ENCODE peak calls at places on chromosomes 16 and 17, in eight cellular contexts. S is neural crest cell; O is HFF-Myc; M is prostate gland; D is K562; E is T-cell; L is pulmonary artery endothelial cell; I is stimulated activated CD8-positive, alpha-beta memory T cell treated with anti-CD3 and anti-CD28 coated beads, Interleukin-2, amount 100 ng/mL, for 1 hour. P is an unnamed sample.

GRCh38 chr16:65837431-65837986 is 529.0 kb upstream of the CDH5 start:
- DNase-seq in S (no peak), O (no peak), M (no peak), D (no peak), E (no peak), L (no peak), I (no peak), P (no peak)

GRCh38 chr17:50114849-50115357 is 15.1 kb downstream of the SAMD14 start:
- DNase-seq in S (peak; percentile 36), O (no peak), M (no peak), D (peak; percentile 76), E (no peak), L (peak; percentile 43), I (no peak), P (peak; percentile 13)

GRCh38 chr17:50208611-50209061 is 7.2 kb upstream of the COL1A1 start:
- DNase-seq in S (no peak), O (no peak), M (no peak), D (peak; percentile 96), E (no peak), L (no peak), I (no peak), P (no peak)

GRCh38 chr17:57466042-57466471 is 209.7 kb downstream of the MSI2 start:
- DNase-seq in S (no peak), O (no peak), M (no peak), D (no peak), E (no peak), L (no peak), I (no peak), P (no peak)

GRCh38 chr16:1188781-1189189 is 35.9 kb downstream of the CACNA1H start:
- DNase-seq in S (peak; percentile 72), O (no peak), M (peak; percentile 32), D (peak; percentile 72), E (peak; percentile 14), L (no peak), I (no peak), P (no peak)

GRCh38 chr17:38730526-38731379 is 612 bp downstream of the CISD3 start:
- DNase-seq in S (no peak), O (no peak), M (no peak), D (peak; percentile 46), E (no peak), L (no peak), I (no peak), P (peak; percentile 23)

GRCh38 chr16:9122342-9122741 is 30.9 kb downstream of the HAPSTR1 start:
- DNase-seq in S (no peak), O (no peak), M (no peak), D (no peak), E (no peak), L (no peak), I (no peak), P (no peak)

GRCh38 chr17:69434164-69434579 is 19.7 kb downstream of the MAP2K6 start:
- DNase-seq in S (no peak), O (no peak), M (no peak), D (no peak), E (no peak), L (peak; percentile 57), I (no peak), P (no peak)

GRCh38 chr16:9090101-9090959 is 1.1 kb upstream of the HAPSTR1 start:
- DNase-seq in S (peak; percentile 25), O (no peak), M (peak; percentile 27), D (peak; percentile 58), E (peak; percentile 3), L (no peak), I (no peak), P (no peak)

GRCh38 chr17:7370853-7371252 is 10.0 kb upstream of the TNK1 start:
- DNase-seq in S (no peak), O (no peak), M (no peak), D (no peak), E (no peak), L (no peak), I (no peak), P (no peak)

GRCh38 chr17:21271767-21272166 is 12.7 kb upstream of the MAP2K3 start:
- DNase-seq in S (no peak), O (no peak), M (no peak), D (peak; percentile 48), E (no peak), L (no peak), I (no peak), P (no peak)

GRCh38 chr16:81836279-81837054 is 57.4 kb downstream of the PLCG2 start:
- DNase-seq in S (no peak), O (no peak), M (no peak), D (no peak), E (no peak), L (no peak), I (no peak), P (no peak)

GRCh38 chr16:85425061-85425662 is 188.0 kb upstream of the GSE1 start:
- DNase-seq in S (no peak), O (no peak), M (no peak), D (no peak), E (no peak), L (no peak), I (no peak), P (no peak)

GRCh38 chr17:36892112-36892838 is 45.0 kb upstream of the LHX1 start:
- DNase-seq in S (no peak), O (no peak), M (no peak), D (no peak), E (no peak), L (no peak), I (no peak), P (no peak)

GRCh38 chr17:30958187-30958586 is 12.7 kb upstream of the RNF135 start:
- DNase-seq in S (no peak), O (no peak), M (no peak), D (no peak), E (no peak), L (no peak), I (no peak), P (peak; percentile 26)

GRCh38 chr17:35879748-35880654 is at the start of gene CCL5:
- DNase-seq in S (no peak), O (no peak), M (no peak), D (peak; percentile 63), E (peak; percentile 24), L (no peak), I (peak; percentile 58), P (peak; percentile 68)

GRCh38 chr16:49959552-49960277 is 65.3 kb upstream of the CNEP1R1 start:
- DNase-seq in S (no peak), O (no peak), M (no peak), D (no peak), E (no peak), L (no peak), I (no peak), P (no peak)

GRCh38 chr17:41799366-41799765 is 12.4 kb downstream of the P3H4 start:
- DNase-seq in S (no peak), O (no peak), M (no peak), D (no peak), E (no peak), L (no peak), I (no peak), P (no peak)

GRCh38 chr16:64094170-64094960 is 1027.5 kb downstream of the CDH11 start:
- DNase-seq in S (no peak), O (no peak), M (no peak), D (no peak), E (no peak), L (no peak), I (no peak), P (no peak)

GRCh38 chr16:25093208-25094061 is 18.1 kb upstream of the LCMT1 start:
- DNase-seq in S (no peak), O (no peak), M (no peak), D (no peak), E (no peak), L (no peak), I (no peak), P (peak; percentile 91)

GRCh38 chr16:50300942-50301625 is 34.7 kb downstream of the ADCY7 start:
- DNase-seq in S (no peak), O (no peak), M (no peak), D (no peak), E (no peak), L (no peak), I (no peak), P (no peak)

GRCh38 chr17:61352408-61352770 is 47.3 kb upstream of the TBX2 start:
- DNase-seq in S (no peak), O (no peak), M (no peak), D (no peak), E (no peak), L (peak; percentile 63), I (no peak), P (no peak)

GRCh38 chr16:63037761-63038562 is 1001.7 kb upstream of the CDH8 start:
- DNase-seq in S (no peak), O (no peak), M (no peak), D (no peak), E (no peak), L (no peak), I (no peak), P (no peak)

GRCh38 chr17:7292729-7293128 is 1.7 kb downstream of the YBX2 start:
- DNase-seq in S (no peak), O (no peak), M (no peak), D (no peak), E (no peak), L (no peak), I (no peak), P (no peak)

GRCh38 chr17:51015145-51015558 is 105.5 kb downstream of the SPAG9 start:
- DNase-seq in S (no peak), O (peak; percentile 55), M (no peak), D (no peak), E (no peak), L (no peak), I (no peak), P (no peak)

GRCh38 chr17:4485676-4486646 is 12.7 kb upstream of the SPNS2 start:
- DNase-seq in S (no peak), O (no peak), M (no peak), D (no peak), E (peak; percentile 40), L (no peak), I (peak; percentile 31), P (peak; percentile 29)

GRCh38 chr16:10529895-10530669 is 50.3 kb downstream of the EMP2 start:
- DNase-seq in S (no peak), O (no peak), M (no peak), D (no peak), E (no peak), L (no peak), I (no peak), P (no peak)